ENCODE peak calls at places on chromosomes 5 and 9, in six cellular contexts. M is activated CD4-positive, CD25-positive, alpha-beta regulatory T cell treated with anti-CD3 and anti-CD28 coated beads, Interleukin-2, amount 50 U/mL, for 72 hours; B is stimulated activated CD8-positive, alpha-beta memory T cell treated with anti-CD3 and anti-CD28 coated beads, Interleukin-15, amount 100 ng/mL, for 24 hours; F is GM19239; T is Peyer's patch; X is MCF 10A. C is an unnamed sample.

GRCh38 chr5:87074934-87075541 is 192.6 kb upstream of the RASA1 start:
- DNase-seq in M (no peak), T (peak; percentile 76), F (no peak), B (no peak), X (no peak), C (no peak)

GRCh38 chr5:177364159-177364962 is 6.6 kb downstream of the RGS14 start:
- DNase-seq in X (peak; percentile 31), F (peak; percentile 64), B (no peak), T (no peak), M (no peak), C (no peak)

GRCh38 chr5:13994606-13995336 is 50.3 kb upstream of the DNAH5 start:
- DNase-seq in X (no peak), M (no peak), F (no peak), T (no peak), B (no peak), C (no peak)

GRCh38 chr9:16138961-16139441 is 586.2 kb downstream of the CCDC171 start:
- DNase-seq in X (peak; percentile 70), T (no peak), B (no peak), M (no peak), F (no peak), C (no peak)

GRCh38 chr5:1026700-1027621 is 18.4 kb downstream of the NKD2 start:
- DNase-seq in B (no peak), X (no peak), T (no peak), M (no peak), F (no peak), C (no peak)

GRCh38 chr5:57216714-57217113 is 42.9 kb downstream of the GPBP1 start:
- DNase-seq in F (no peak), T (no peak), M (no peak), X (peak; percentile 68), B (no peak), C (no peak)

GRCh38 chr5:148932355-148932935 is 106.0 kb downstream of the ADRB2 start:
- DNase-seq in X (no peak), M (no peak), T (no peak), F (no peak), B (no peak), C (no peak)

GRCh38 chr9:121661328-121661727 is 9.9 kb downstream of the DAB2IP start:
- DNase-seq in T (no peak), M (no peak), B (no peak), F (no peak), X (no peak), C (no peak)

GRCh38 chr5:142399899-142400298 is 75.1 kb upstream of the SPRY4 start:
- DNase-seq in X (no peak), T (no peak), B (no peak), F (no peak), M (no peak), C (no peak)

GRCh38 chr5:13553896-13554295 is 390.6 kb downstream of the DNAH5 start:
- DNase-seq in T (no peak), F (no peak), M (no peak), B (no peak), X (peak; percentile 57), C (no peak)

GRCh38 chr5:1820926-1821325 is 19.7 kb downstream of the NDUFS6 start:
- DNase-seq in X (no peak), T (no peak), B (no peak), F (no peak), M (no peak), C (no peak)

GRCh38 chr9:35396560-35397215 is 93.2 kb upstream of the RUSC2 start:
- DNase-seq in X (no peak), M (no peak), T (no peak), B (no peak), F (no peak), C (no peak)

GRCh38 chr9:70165006-70165602 is 93.7 kb upstream of the SMC5 start:
- DNase-seq in F (no peak), T (no peak), B (no peak), M (no peak), X (no peak), C (no peak)

GRCh38 chr5:140677947-140678346 is 4.6 kb upstream of the DND1 start:
- DNase-seq in F (peak; percentile 54), M (no peak), T (no peak), X (no peak), B (no peak), C (no peak)

GRCh38 chr9:81455826-81456225 is 233.5 kb downstream of the TLE1 start:
- DNase-seq in B (no peak), F (no peak), T (no peak), X (no peak), M (no peak), C (no peak)

GRCh38 chr5:98414938-98415337 is 358.5 kb upstream of the RGMB start:
- DNase-seq in T (no peak), B (no peak), M (no peak), F (no peak), X (peak; percentile 16), C (no peak)

GRCh38 chr9:130111805-130112204 is 58.1 kb downstream of the GPR107 start:
- DNase-seq in T (no peak), F (no peak), X (no peak), B (no peak), M (no peak), C (no peak)

GRCh38 chr9:91047993-91048607 is 246.5 kb downstream of the SYK start:
- DNase-seq in B (no peak), F (no peak), X (peak; percentile 67), M (no peak), T (no peak), C (no peak)

GRCh38 chr5:92695123-92696084 is 885.6 kb downstream of the NR2F1-AS1 start:
- DNase-seq in F (no peak), T (no peak), B (no peak), M (no peak), X (no peak), C (no peak)

GRCh38 chr5:180637962-180638680 is 11.3 kb downstream of the FLT4 start:
- DNase-seq in B (no peak), X (no peak), M (no peak), T (no peak), F (no peak), C (no peak)

GRCh38 chr5:41598011-41598410 is 87.6 kb upstream of the PLCXD3 start:
- DNase-seq in B (no peak), F (no peak), M (no peak), X (no peak), T (no peak), C (no peak)

GRCh38 chr9:81388831-81389230 is 300.5 kb downstream of the TLE1 start:
- DNase-seq in X (no peak), M (no peak), T (no peak), F (no peak), B (no peak), C (no peak)

C was measured in stimulated activated CD4-positive, alpha-beta T cell treated with anti-CD3 and anti-CD28 coated beads, Interleukin-12 subunit alpha, Interleukin-12 subunit beta, amount 100 ng/mL, for 24 hours.